ENCODE peak calls at places on chromosome 1, in seven cellular contexts. N, U, B, V, Z, F and D are unnamed samples.

GRCh38 chr1:115949156-115949555 is 27.2 kb upstream of the SLC22A15 start:
- DNase-seq in B (no peak), N (no peak), F (peak; percentile 67), U (no peak), V (no peak), Z (no peak), D (peak; percentile 29)

GRCh38 chr1:243269461-243269801 is 13.6 kb downstream of the SDCCAG8 start:
- DNase-seq in N (no peak), Z (no peak), V (no peak), F (no peak), B (no peak), U (no peak), D (no peak)

GRCh38 chr1:115332813-115333608 is 5.0 kb downstream of the NGF start:
- DNase-seq in N (no peak), B (peak; percentile 32), V (no peak), U (no peak), Z (no peak), F (peak; percentile 93), D (peak; percentile 78)

GRCh38 chr1:213051127-213051880 is at the start of gene RPS6KC1:
- DNase-seq in N (peak; percentile 88), Z (peak; percentile 90), V (peak; percentile 73), F (peak; percentile 74), B (peak; percentile 73), U (peak; percentile 78), D (peak; percentile 65)

GRCh38 chr1:180935326-180936109 is 22.8 kb downstream of the KIAA1614 start:
- DNase-seq in Z (no peak), V (no peak), N (no peak), B (no peak), U (no peak), F (no peak), D (no peak)

GRCh38 chr1:94713472-94714141 is 106.5 kb upstream of the SLC44A3 start:
- DNase-seq in V (no peak), B (peak; percentile 65), N (peak; percentile 6), F (peak; percentile 98), U (peak; percentile 28), Z (no peak), D (peak; percentile 98)

GRCh38 chr1:62271932-62272728 is 47.1 kb downstream of the KANK4 start:
- DNase-seq in B (no peak), N (no peak), Z (peak; percentile 96), U (no peak), V (peak; percentile 28), F (no peak), D (no peak)

GRCh38 chr1:5901841-5902240 is 90.4 kb downstream of the NPHP4 start:
- DNase-seq in B (no peak), Z (no peak), F (no peak), U (no peak), V (no peak), N (no peak), D (no peak)

GRCh38 chr1:15028117-15028516 is 125.4 kb upstream of the TMEM51 start:
- DNase-seq in Z (no peak), U (peak; percentile 64), V (no peak), F (peak; percentile 27), N (no peak), B (peak; percentile 94), D (no peak)

GRCh38 chr1:151000408-151000807 is 6.3 kb downstream of the MINDY1 start:
- DNase-seq in N (no peak), V (no peak), B (no peak), U (no peak), Z (no peak), F (no peak), D (no peak)

GRCh38 chr1:108114026-108114599 is 86.0 kb downstream of the SLC25A24 start:
- DNase-seq in V (no peak), Z (peak; percentile 74), N (no peak), B (no peak), U (no peak), F (no peak), D (no peak)

GRCh38 chr1:24805534-24806301 is 60.5 kb downstream of the CLIC4 start:
- DNase-seq in F (peak; percentile 85), N (no peak), B (peak; percentile 79), U (no peak), Z (no peak), V (no peak), D (peak; percentile 61)

GRCh38 chr1:42952353-42953001 is 6.2 kb downstream of the SLC2A1 start:
- DNase-seq in Z (no peak), N (no peak), V (no peak), B (peak; percentile 0), U (no peak), F (no peak), D (no peak)